ENCODE peak calls at places on chromosomes 16 and 17, in seven cellular contexts. S is activated CD4-positive, alpha-beta T cell treated with anti-CD3 and anti-CD28 coated beads, Interleukin-2, amount 50 U/mL, for 1 hour; L is germinal center; D is ELR; P is activated T-helper 9 cell treated with anti-CD3 and anti-CD28 coated beads, Interleukin-2, amount 50 U/mL, for 16 hours; U is heart left ventricle; T is cardiac fibroblast. O is an unnamed sample.

GRCh38 chr17:10620823-10621222 is 36.3 kb downstream of the MYH3 start:
- DNase-seq in P (no peak), L (no peak), T (no peak), S (no peak), U (no peak), D (no peak), O (no peak)

GRCh38 chr17:76458580-76459490 is 5.9 kb upstream of the UBE2O start:
- DNase-seq in P (no peak), T (peak), S (no peak), L (peak), U (peak), D (peak), O (no peak)

GRCh38 chr16:82848013-82848412 is 221.2 kb downstream of the CDH13 start:
- DNase-seq in L (no peak), S (no peak), T (peak), U (no peak), P (no peak), D (no peak), O (no peak)

GRCh38 chr17:66420961-66421371 is 118.6 kb downstream of the PRKCA start:
- DNase-seq in D (peak), U (no peak), S (no peak), P (no peak), T (peak), L (no peak), O (no peak)

GRCh38 chr16:68526143-68526781 is 12.8 kb upstream of the ZFP90 start:
- DNase-seq in P (no peak), U (no peak), D (no peak), S (no peak), L (peak), T (no peak), O (no peak)

GRCh38 chr16:13081825-13082224 is 180.4 kb downstream of the SHISA9 start:
- DNase-seq in S (no peak), T (no peak), P (no peak), D (no peak), U (no peak), L (no peak), O (no peak)

GRCh38 chr16:1580256-1580655 is 31.6 kb downstream of the IFT140 start:
- DNase-seq in S (no peak), U (no peak), T (no peak), L (no peak), D (no peak), P (no peak), O (no peak)

GRCh38 chr16:12295395-12295794 is 318.9 kb downstream of the SNX29 start:
- DNase-seq in T (no peak), P (no peak), D (no peak), S (no peak), L (no peak), U (no peak), O (no peak)

GRCh38 chr16:23321206-23321875 is 19.2 kb downstream of the SCNN1B start:
- DNase-seq in U (no peak), S (no peak), T (no peak), L (no peak), P (no peak), D (no peak), O (peak)

GRCh38 chr16:14510939-14511797 is 118.9 kb downstream of the PARN start:
- DNase-seq in D (peak), S (no peak), P (no peak), T (peak), L (no peak), U (no peak), O (no peak)

GRCh38 chr17:1460233-1460632 is 4.2 kb upstream of the CRK start:
- DNase-seq in D (peak), L (no peak), T (peak), U (peak), P (no peak), S (no peak), O (no peak)

GRCh38 chr17:17172990-17173389 is 33.1 kb downstream of the PLD6 start:
- DNase-seq in S (no peak), D (no peak), P (no peak), T (no peak), L (no peak), U (peak), O (no peak)

GRCh38 chr16:85640254-85640558 is 27.1 kb downstream of the GSE1 start:
- DNase-seq in P (no peak), D (no peak), S (no peak), T (no peak), U (no peak), L (no peak), O (no peak)

GRCh38 chr17:68290268-68290954 is 516 bp downstream of the SLC16A6 start:
- DNase-seq in P (peak), T (no peak), U (peak), L (peak), D (peak), S (peak), O (no peak)

GRCh38 chr17:39092672-39093250 is 58.7 kb downstream of the PLXDC1 start:
- DNase-seq in P (no peak), S (no peak), D (no peak), L (no peak), T (no peak), U (no peak), O (no peak)

GRCh38 chr16:66225696-66226095 is 140.8 kb upstream of the CDH5 start:
- DNase-seq in P (no peak), T (no peak), S (no peak), L (no peak), D (no peak), U (no peak), O (peak)

GRCh38 chr17:59330314-59330942 is 1.0 kb upstream of the YPEL2 start:
- DNase-seq in L (no peak), U (no peak), T (no peak), D (no peak), S (no peak), P (no peak), O (peak)

GRCh38 chr16:52498640-52499039 is 48.3 kb downstream of the TOX3 start:
- DNase-seq in U (no peak), T (no peak), P (no peak), L (no peak), D (no peak), S (no peak), O (no peak)

GRCh38 chr16:84361546-84361945 is 6.8 kb upstream of the ATP2C2 start:
- DNase-seq in U (no peak), P (no peak), D (no peak), L (no peak), S (no peak), T (no peak), O (no peak)

GRCh38 chr16:17416461-17417221 is 54.1 kb downstream of the XYLT1 start:
- DNase-seq in P (peak), D (no peak), T (peak), L (peak), S (peak), U (no peak), O (no peak)

GRCh38 chr17:59914274-59914854 is 21.4 kb downstream of the RPS6KB1 start:
- DNase-seq in T (peak), L (peak), S (no peak), U (no peak), P (no peak), D (peak), O (no peak)